ENCODE peak calls at places on chromosomes 13 and 19, in seven cellular contexts. G is CD8-positive, alpha-beta memory T cell; Z is thyroid gland; M is tibial nerve; B is SK-N-SH; J is CD4-positive, alpha-beta memory T cell; K is neural progenitor cell. F is an unnamed sample.

GRCh38 chr19:58416631-58417030 is 8.2 kb downstream of the ZNF584 start:
- DNase-seq in G (no peak), Z (no peak), M (no peak), B (no peak), J (no peak), K (no peak), F (no peak)

GRCh38 chr13:113875429-113875815 is 11.5 kb upstream of the GAS6 start:
- DNase-seq in G (no peak), Z (no peak), M (no peak), B (no peak), J (no peak), K (no peak), F (no peak)

GRCh38 chr13:110157718-110158117 is 149.2 kb downstream of the COL4A1 start:
- DNase-seq in G (no peak), Z (no peak), M (no peak), B (no peak), J (no peak), K (no peak), F (no peak)

GRCh38 chr19:30228113-30228725 is 144.0 kb upstream of the ZNF536 start:
- DNase-seq in G (no peak), Z (peak; percentile 28), M (no peak), B (peak; percentile 80), J (no peak), K (peak; percentile 58), F (no peak)

GRCh38 chr19:16161848-16162247 is 11.5 kb downstream of the CIB3 start:
- DNase-seq in G (no peak), Z (no peak), M (no peak), B (no peak), J (no peak), K (no peak), F (no peak)

GRCh38 chr13:82147526-82147925 is 1734.7 kb downstream of the SLITRK1 start:
- DNase-seq in G (no peak), Z (no peak), M (no peak), B (no peak), J (no peak), K (no peak), F (no peak)

GRCh38 chr13:66665991-66666390 is 564.1 kb downstream of the PCDH9 start:
- DNase-seq in G (no peak), Z (peak; percentile 78), M (no peak), B (peak; percentile 46), J (no peak), K (peak; percentile 85), F (no peak)

GRCh38 chr13:87677334-87678234 is 6.4 kb downstream of the SLITRK5 start:
- DNase-seq in G (peak; percentile 36), Z (peak; percentile 71), M (no peak), B (peak; percentile 63), J (no peak), K (peak; percentile 82), F (no peak)

GRCh38 chr19:40674291-40674690 is 16.2 kb downstream of the NUMBL start:
- DNase-seq in G (no peak), Z (no peak), M (no peak), B (no peak), J (no peak), K (no peak), F (no peak)

GRCh38 chr19:46821512-46822359 is 28.9 kb downstream of the AP2S1 start:
- DNase-seq in G (peak; percentile 40), Z (no peak), M (no peak), B (no peak), J (peak; percentile 52), K (peak; percentile 16), F (peak; percentile 58)

GRCh38 chr19:35533201-35533821 is at the start of gene GAPDHS:
- DNase-seq in G (no peak), Z (no peak), M (no peak), B (peak; percentile 52), J (no peak), K (no peak), F (no peak)
- H3K27me3 ChIP-seq in G (no peaks in the 10 kb centered on the region), Z (no peaks in the 10 kb centered on the region), M (peaks cover 71% of the 10 kb centered on the region), B (peaks cover 76% of the 10 kb centered on the region), J (no peaks in the 10 kb centered on the region), K (no peaks in the 10 kb centered on the region), F (peaks cover 4% of the 10 kb centered on the region)

GRCh38 chr13:67914535-67914934 is 684.4 kb upstream of the PCDH9 start:
- DNase-seq in G (no peak), Z (no peak), M (no peak), B (no peak), J (no peak), K (no peak), F (no peak)

GRCh38 chr13:67916650-67917049 is 686.5 kb upstream of the PCDH9 start:
- DNase-seq in G (no peak), Z (no peak), M (no peak), B (no peak), J (no peak), K (no peak), F (no peak)
- H3K4me1 ChIP-seq in G (no peaks in the 10 kb centered on the region), Z (no peaks in the 10 kb centered on the region), M (no peaks in the 10 kb centered on the region), B (no peaks in the 10 kb centered on the region), J (no peaks in the 10 kb centered on the region), K (no peaks in the 10 kb centered on the region), F (no peaks in the 10 kb centered on the region)

DNA sequence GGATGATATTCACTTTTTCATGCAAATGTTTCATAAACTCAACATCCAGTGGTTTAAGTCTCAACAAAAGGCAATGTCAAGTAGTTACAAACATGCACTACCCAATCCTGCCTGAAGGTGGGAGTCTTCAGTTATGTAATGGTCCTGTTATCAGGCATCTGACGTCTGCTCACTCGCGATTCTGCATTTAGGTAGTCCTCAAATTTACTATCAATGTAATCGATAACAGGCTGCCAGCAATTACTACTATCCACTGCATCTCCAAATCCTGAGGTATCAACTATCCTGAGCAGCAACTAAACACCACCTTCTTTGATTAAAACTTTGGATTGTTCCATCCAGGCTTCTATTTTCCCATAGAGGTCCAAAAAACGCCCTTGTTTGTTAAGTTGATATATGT is 51.2 kb downstream of the NLRP12 start:
- DNase-seq in G (peak; percentile 27), Z (peak; percentile 37), M (peak; percentile 82), B (peak; percentile 55), J (peak; percentile 46), K (peak; percentile 81), F (peak; percentile 56)
- H3K4me3 ChIP-seq in G (no peak overlapping the region), Z (no peak overlapping the region), M (no peak overlapping the region), B (peak overlapping the region; percentile 14), J (no peak overlapping the region), K (no peak overlapping the region), F (no peak overlapping the region)

GRCh38 chr19:32817913-32818476 is 51.6 kb downstream of the SLC7A9 start:
- DNase-seq in G (no peak), Z (no peak), M (no peak), B (peak; percentile 61), J (no peak), K (no peak), F (no peak)

GRCh38 chr19:32817252-32817912 is 52.2 kb downstream of the SLC7A9 start:
- DNase-seq in G (no peak), Z (peak; percentile 9), M (no peak), B (no peak), J (no peak), K (no peak), F (no peak)

GRCh38 chr19:32818536-32818935 is 51.0 kb downstream of the SLC7A9 start:
- DNase-seq in G (no peak), Z (no peak), M (no peak), B (no peak), J (no peak), K (no peak), F (no peak)

GRCh38 chr19:32814624-32815023 is 54.9 kb downstream of the SLC7A9 start:
- DNase-seq in G (no peak), Z (no peak), M (no peak), B (no peak), J (no peak), K (no peak), F (no peak)

GRCh38 chr19:32816555-32817099 is 52.9 kb downstream of the SLC7A9 start:
- DNase-seq in G (no peak), Z (no peak), M (no peak), B (no peak), J (no peak), K (no peak), F (no peak)
- H3K27me3 ChIP-seq in G (no peaks in the 10 kb centered on the region), Z (no peaks in the 10 kb centered on the region), M (no peaks in the 10 kb centered on the region), B (no peaks in the 10 kb centered on the region), J (no peaks in the 10 kb centered on the region), K (no peaks in the 10 kb centered on the region), F (no peaks in the 10 kb centered on the region)

GRCh38 chr19:1952635-1953034 is 11.7 kb downstream of the CSNK1G2 start:
- DNase-seq in G (no peak), Z (no peak), M (no peak), B (no peak), J (no peak), K (no peak), F (no peak)
- H3K4me1 ChIP-seq in G (no peaks in the 10 kb centered on the region), Z (no peaks in the 10 kb centered on the region), M (no peaks in the 10 kb centered on the region), B (no peaks in the 10 kb centered on the region), J (peaks cover 10% of the 10 kb centered on the region), K (peaks cover 12% of the 10 kb centered on the region), F (no peaks in the 10 kb centered on the region)

GRCh38 chr19:38683393-38684077 is 36.1 kb downstream of the ACTN4 start:
- DNase-seq in G (peak; percentile 66), Z (peak; percentile 99), M (no peak), B (no peak), J (no peak), K (peak; percentile 40), F (peak; percentile 92)
- H3K4me3 ChIP-seq in G (peak overlapping the region; percentile 4), Z (no peak overlapping the region), M (no peak overlapping the region), B (no peak overlapping the region), J (no peak overlapping the region), K (no peak overlapping the region), F (no peak overlapping the region)

GRCh38 chr13:48839171-48839570 is 136.5 kb upstream of the FNDC3A start:
- DNase-seq in G (no peak), Z (no peak), M (no peak), B (no peak), J (no peak), K (no peak), F (no peak)

GRCh38 chr13:48840366-48840765 is 135.3 kb upstream of the FNDC3A start:
- DNase-seq in G (no peak), Z (no peak), M (no peak), B (no peak), J (no peak), K (no peak), F (no peak)

GRCh38 chr13:48842316-48842715 is 133.4 kb upstream of the FNDC3A start:
- DNase-seq in G (no peak), Z (no peak), M (no peak), B (no peak), J (no peak), K (no peak), F (no peak)

GRCh38 chr13:48833412-48833811 is 142.3 kb upstream of the FNDC3A start:
- DNase-seq in G (no peak), Z (no peak), M (no peak), B (no peak), J (no peak), K (no peak), F (no peak)

DNA sequence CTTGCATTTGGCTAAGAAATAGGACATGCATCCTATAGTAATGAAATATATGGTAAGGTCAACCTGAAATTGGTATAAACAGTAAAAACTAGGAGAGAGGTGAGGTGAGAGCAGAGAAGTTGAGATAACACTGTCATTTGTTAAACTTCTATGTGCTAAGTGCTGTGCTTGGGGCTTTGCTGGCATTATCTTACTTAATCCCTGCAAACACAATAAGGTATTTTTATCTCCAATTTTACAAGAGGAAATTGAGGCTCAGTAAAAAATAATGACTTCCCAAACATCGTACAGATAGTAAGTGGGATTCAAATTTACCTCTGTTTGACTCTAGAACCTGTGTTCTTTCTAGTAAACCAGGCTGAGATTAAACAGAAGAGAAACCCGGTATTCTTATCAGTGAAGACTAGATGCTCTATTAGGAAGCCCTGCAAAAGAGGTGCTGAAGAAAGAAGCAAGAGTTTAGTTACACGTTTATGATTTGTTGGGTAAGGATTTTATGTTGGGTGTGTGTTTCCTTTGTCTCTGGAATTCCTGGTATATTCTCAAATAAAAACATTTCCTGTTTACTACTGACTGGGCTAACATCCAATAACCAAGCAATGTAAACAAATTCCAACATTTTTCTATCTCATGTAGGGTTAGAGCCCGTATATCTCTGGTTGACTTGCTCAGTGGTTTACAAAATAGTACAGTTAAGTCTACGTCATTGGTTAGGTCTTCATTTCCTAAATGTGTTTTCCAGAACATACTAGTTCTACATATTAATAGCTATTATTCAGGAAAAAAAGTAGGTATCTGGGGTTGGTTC is 137.3 kb upstream of the FNDC3A start:
- DNase-seq in G (no peak), Z (no peak), M (no peak), B (no peak), J (no peak), K (no peak), F (no peak)
- H3K27me3 ChIP-seq in G (no peaks in the 10 kb centered on the region), Z (no peaks in the 10 kb centered on the region), M (no peaks in the 10 kb centered on the region), B (no peaks in the 10 kb centered on the region), J (no peaks in the 10 kb centered on the region), K (no peaks in the 10 kb centered on the region), F (no peaks in the 10 kb centered on the region)

F was measured in colonic mucosa.